ENCODE peak calls at places on chromosomes 6 and 20, in nine cellular contexts. P, V, E, C, D, L, Z, T and K are unnamed samples.

GRCh38 chr6:88910922-88911778 is 52.3 kb downstream of the RNGTT start:
- DNase-seq in P (no peak), V (peak; percentile 49), E (no peak), C (no peak), D (no peak), L (no peak), Z (no peak), T (no peak), K (no peak)

GRCh38 chr20:45823949-45824835 is 2.9 kb downstream of the TNNC2 start:
- DNase-seq in P (peak; percentile 73), V (peak; percentile 31), E (no peak), C (peak; percentile 40), D (no peak), L (peak; percentile 50), Z (no peak), T (no peak), K (no peak)

GRCh38 chr20:36045373-36045714 is 77.0 kb downstream of the CNBD2 start:
- DNase-seq in P (no peak), V (no peak), E (no peak), C (no peak), D (no peak), L (no peak), Z (no peak), T (no peak), K (no peak)

GRCh38 chr6:17656092-17656491 is 50.6 kb downstream of the NUP153 start:
- DNase-seq in P (no peak), V (no peak), E (no peak), C (no peak), D (no peak), L (no peak), Z (peak; percentile 66), T (no peak), K (no peak)

GRCh38 chr6:84052883-84053241 is 19.3 kb downstream of the MRAP2 start:
- DNase-seq in P (no peak), V (no peak), E (no peak), C (no peak), D (no peak), L (no peak), Z (no peak), T (no peak), K (no peak)

GRCh38 chr20:14449323-14449722 is 111.9 kb upstream of the FLRT3 start:
- DNase-seq in P (no peak), V (no peak), E (no peak), C (no peak), D (no peak), L (no peak), Z (peak; percentile 42), T (no peak), K (no peak)

GRCh38 chr6:122276637-122277036 is 122.8 kb upstream of the HSF2 start:
- DNase-seq in P (no peak), V (no peak), E (no peak), C (no peak), D (no peak), L (no peak), Z (no peak), T (no peak), K (no peak)

GRCh38 chr6:89148016-89148750 is 2.3 kb downstream of the PM20D2 start:
- DNase-seq in P (no peak), V (peak; percentile 6), E (no peak), C (no peak), D (no peak), L (no peak), Z (peak; percentile 54), T (no peak), K (no peak)

GRCh38 chr6:11366183-11366933 is 133.9 kb upstream of the NEDD9 start:
- DNase-seq in P (no peak), V (no peak), E (no peak), C (peak; percentile 58), D (no peak), L (peak; percentile 31), Z (no peak), T (no peak), K (no peak)

GRCh38 chr6:1611322-1611571 is 1.5 kb downstream of the FOXC1 start:
- DNase-seq in P (no peak), V (no peak), E (no peak), C (no peak), D (no peak), L (no peak), Z (peak; percentile 38), T (no peak), K (no peak)

GRCh38 chr6:81613606-81614005 is 138.9 kb downstream of the TENT5A start:
- DNase-seq in P (no peak), V (peak; percentile 87), E (no peak), C (no peak), D (no peak), L (no peak), Z (peak; percentile 22), T (peak; percentile 53), K (no peak)

GRCh38 chr20:32521780-32522524 is 63.2 kb downstream of the NOL4L start:
- DNase-seq in P (peak; percentile 79), V (peak; percentile 33), E (peak; percentile 30), C (peak; percentile 43), D (peak; percentile 68), L (peak; percentile 74), Z (peak; percentile 55), T (peak; percentile 41), K (peak; percentile 95)

GRCh38 chr6:81194374-81194773 is 558.1 kb downstream of the TENT5A start:
- DNase-seq in P (no peak), V (no peak), E (no peak), C (no peak), D (no peak), L (no peak), Z (no peak), T (no peak), K (no peak)

GRCh38 chr20:19802492-19803158 is 44.6 kb downstream of the RIN2 start:
- DNase-seq in P (no peak), V (peak; percentile 56), E (no peak), C (no peak), D (no peak), L (no peak), Z (peak; percentile 72), T (no peak), K (no peak)

GRCh38 chr6:109024784-109025183 is 69.9 kb downstream of the SESN1 start:
- DNase-seq in P (no peak), V (no peak), E (no peak), C (no peak), D (no peak), L (no peak), Z (no peak), T (peak; percentile 38), K (no peak)
- TF ChIP-seq CTCF in P (no peak), V (no peak), E (peak; percentile 14), C (no peak), D (no peak), L (no peak), Z (no peak), T (peak; percentile 47), K (no peak)

GRCh38 chr6:32843979-32844838 is at the start of gene PSMB8:
- DNase-seq in P (peak; percentile 96), V (peak; percentile 91), E (peak; percentile 90), C (peak; percentile 89), D (peak; percentile 98), L (peak; percentile 99), Z (peak; percentile 98), T (peak; percentile 93), K (peak; percentile 91)

GRCh38 chr6:32847004-32847403 is 3.2 kb upstream of the PSMB8 start:
- DNase-seq in P (no peak), V (no peak), E (no peak), C (no peak), D (no peak), L (no peak), Z (no peak), T (no peak), K (no peak)

GRCh38 chr6:32843321-32843978 is 397 bp downstream of the PSMB8 start:
- DNase-seq in P (peak; percentile 65), V (no peak), E (no peak), C (no peak), D (no peak), L (no peak), Z (peak; percentile 5), T (no peak), K (no peak)

GRCh38 chr6:32845381-32845884 is 1.6 kb upstream of the PSMB8 start:
- DNase-seq in P (no peak), V (no peak), E (no peak), C (peak; percentile 64), D (peak; percentile 60), L (peak; percentile 58), Z (no peak), T (no peak), K (no peak)

DNA sequence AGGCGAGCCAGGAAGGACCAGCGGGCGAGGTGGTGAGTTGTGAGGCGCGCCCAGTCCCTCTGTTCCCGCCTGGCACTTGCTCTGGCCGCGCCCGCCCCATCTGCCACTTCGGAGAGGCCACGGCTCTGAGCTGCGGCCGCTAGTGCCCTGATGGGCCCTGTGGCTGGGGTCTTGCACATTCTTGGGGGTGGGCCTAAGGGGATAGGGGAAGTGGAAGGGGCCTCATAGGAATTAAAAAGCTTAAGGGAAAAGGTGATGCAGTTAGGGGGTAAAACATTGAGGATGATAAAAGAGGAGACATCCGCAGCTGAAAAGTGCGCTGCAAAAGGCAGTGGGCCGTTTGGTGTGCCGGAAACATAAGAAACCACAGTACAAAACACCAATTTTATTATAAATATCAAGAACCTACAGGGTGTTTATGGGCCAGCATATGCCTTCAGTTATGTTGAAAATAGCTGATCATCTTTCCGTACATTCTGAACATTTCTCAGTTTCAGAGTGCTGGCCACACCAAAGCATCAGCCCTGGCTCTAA is 1.1 kb upstream of the PSMB8 start:
- DNase-seq in P (no peak), V (no peak), E (no peak), C (no peak), D (no peak), L (peak; percentile 51), Z (no peak), T (no peak), K (no peak)
- TF ChIP-seq CTCF in P (no peak), V (no peak), E (no peak), C (no peak), D (no peak), L (no peak), Z (no peak), T (no peak), K (no peak)

DNA sequence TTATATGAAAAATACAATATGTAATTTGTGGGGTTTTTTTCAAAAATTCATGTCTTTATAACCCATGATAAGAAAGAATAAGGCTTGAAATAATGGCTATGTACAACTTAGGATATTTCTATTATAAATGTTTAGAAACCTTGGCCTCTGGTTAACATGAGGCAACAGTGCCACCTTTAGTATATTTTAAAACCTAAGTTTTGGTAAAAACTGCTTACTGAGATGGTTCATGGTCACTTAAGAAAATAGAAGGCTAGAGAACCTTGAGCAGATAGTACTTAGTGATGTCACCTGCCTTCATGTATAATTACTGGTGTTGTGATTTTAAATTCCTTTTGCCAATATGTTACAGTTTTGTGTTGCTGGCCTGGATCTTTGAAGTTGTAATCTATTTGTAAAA is 176.5 kb downstream of the ADGB start:
- DNase-seq in P (no peak), V (peak; percentile 1), E (no peak), C (no peak), D (no peak), L (no peak), Z (peak; percentile 15), T (no peak), K (no peak)
- TF ChIP-seq CTCF in P (no peak), V (no peak), E (peak; percentile 11), C (no peak), D (no peak), L (no peak), Z (no peak), T (no peak), K (peak; percentile 39)

DNA sequence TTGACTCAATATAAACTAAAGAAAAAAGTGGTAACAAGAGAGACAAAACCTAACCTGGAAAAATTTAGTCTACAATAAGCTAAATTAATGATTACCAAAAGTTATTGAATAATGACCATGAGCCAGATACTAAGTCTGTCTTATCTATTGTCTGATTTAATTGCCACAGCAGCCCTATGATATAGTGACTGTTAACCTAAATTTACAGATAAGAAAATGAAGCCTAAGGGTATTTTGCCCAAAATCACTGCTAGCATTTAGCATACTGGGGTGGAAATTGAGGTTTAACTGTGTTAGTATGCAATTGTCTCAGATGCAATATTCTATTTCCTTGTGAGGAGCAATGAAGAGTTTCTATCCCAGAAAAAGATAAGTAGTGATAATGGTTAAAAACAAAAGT is 361.0 kb upstream of the EYS start:
- DNase-seq in P (no peak), V (no peak), E (no peak), C (no peak), D (no peak), L (no peak), Z (no peak), T (no peak), K (no peak)
- TF ChIP-seq CTCF in P (no peak), V (no peak), E (no peak), C (no peak), D (no peak), L (no peak), Z (no peak), T (no peak), K (no peak)